ENCODE peak calls at places on chromosomes 1 and 21, in eight cellular contexts. H is HCEC 1CT, Z is NCI-H524, O is GM20000, W is left lobe of liver, E is psoas muscle, M is lung microvascular endothelial cell, S is occipital lobe. K is an unnamed sample.

GRCh38 chr1:220269036-220269435 is 3.2 kb downstream of the RAB3GAP2 start:
- DNase-seq in H (no peak), Z (no peak), O (no peak), W (no peak), E (no peak), M (no peak), S (no peak), K (no peak)

GRCh38 chr1:80929868-80930508 is 870.7 kb upstream of the ADGRL2 start:
- DNase-seq in H (no peak), Z (no peak), O (no peak), W (no peak), E (no peak), M (no peak), S (no peak), K (no peak)

GRCh38 chr1:184387871-184388670 is 1.2 kb downstream of the C1orf21 start:
- DNase-seq in H (peak), Z (peak), O (peak), W (peak), E (peak), M (peak), S (peak), K (peak)

GRCh38 chr1:8905582-8906191 is 27.2 kb upstream of the ENO1 start:
- DNase-seq in H (peak), Z (no peak), O (no peak), W (no peak), E (no peak), M (no peak), S (no peak), K (no peak)

GRCh38 chr1:10515627-10516026 is 40.9 kb downstream of the PEX14 start:
- DNase-seq in H (no peak), Z (no peak), O (no peak), W (no peak), E (no peak), M (no peak), S (no peak), K (no peak)

GRCh38 chr1:241711326-241711725 is 59.2 kb downstream of the WDR64 start:
- DNase-seq in H (no peak), Z (no peak), O (no peak), W (no peak), E (no peak), M (no peak), S (no peak), K (no peak)

GRCh38 chr1:237737448-237737847 is 153.3 kb downstream of the ZP4 start:
- DNase-seq in H (no peak), Z (no peak), O (no peak), W (no peak), E (no peak), M (no peak), S (no peak), K (no peak)

GRCh38 chr1:16168622-16169021 is 12.8 kb upstream of the EPHA2 start:
- DNase-seq in H (no peak), Z (no peak), O (no peak), W (no peak), E (no peak), M (no peak), S (no peak), K (no peak)

GRCh38 chr1:67683306-67683705 is 1.7 kb upstream of the GADD45A start:
- DNase-seq in H (peak), Z (no peak), O (no peak), W (no peak), E (no peak), M (peak), S (no peak), K (peak)

GRCh38 chr1:93976291-93976690 is 67.1 kb upstream of the GCLM start:
- DNase-seq in H (no peak), Z (no peak), O (no peak), W (no peak), E (no peak), M (no peak), S (no peak), K (no peak)

GRCh38 chr21:41933259-41934079 is 20.3 kb downstream of the C2CD2 start:
- DNase-seq in H (peak), Z (no peak), O (no peak), W (peak), E (no peak), M (peak), S (no peak), K (no peak)

GRCh38 chr1:59560807-59561450 is 253.8 kb upstream of the HOOK1 start:
- DNase-seq in H (no peak), Z (no peak), O (no peak), W (no peak), E (no peak), M (no peak), S (no peak), K (no peak)

GRCh38 chr1:242043165-242043564 is 44.3 kb upstream of the MAP1LC3C start:
- DNase-seq in H (no peak), Z (no peak), O (no peak), W (peak), E (no peak), M (no peak), S (no peak), K (no peak)

GRCh38 chr1:53498555-53499142 is 39.5 kb downstream of the DMRTB1 start:
- DNase-seq in H (peak), Z (no peak), O (no peak), W (no peak), E (peak), M (no peak), S (no peak), K (no peak)

GRCh38 chr1:55447488-55447887 is 232.3 kb upstream of the USP24 start:
- DNase-seq in H (peak), Z (no peak), O (no peak), W (no peak), E (no peak), M (no peak), S (no peak), K (no peak)

GRCh38 chr1:164617607-164618564 is 58.9 kb downstream of the PBX1 start:
- DNase-seq in H (no peak), Z (peak), O (no peak), W (no peak), E (no peak), M (peak), S (no peak), K (peak)